ENCODE peak calls at places on chromosomes 7 and 10, in nine cellular contexts. L, N, S, X, H, T, R, I and V are unnamed samples.

GRCh38 chr10:50312464-50313437 is 61.4 kb upstream of the ASAH2 start:
- DNase-seq in L (no peak), N (no peak), S (no peak), X (no peak), H (no peak), T (no peak), R (no peak), I (no peak), V (no peak)

GRCh38 chr10:132929953-132930640 is 12.3 kb downstream of the CFAP46 start:
- DNase-seq in L (peak), N (no peak), S (no peak), X (no peak), H (no peak), T (no peak), R (no peak), I (peak), V (no peak)

GRCh38 chr7:44966731-44967538 is 11.9 kb downstream of the MYO1G start:
- DNase-seq in L (no peak), N (no peak), S (no peak), X (no peak), H (no peak), T (no peak), R (no peak), I (peak), V (no peak)

GRCh38 chr7:67823345-67823744 is 826.7 kb downstream of the TYW1 start:
- DNase-seq in L (no peak), N (no peak), S (no peak), X (no peak), H (no peak), T (no peak), R (no peak), I (no peak), V (no peak)

GRCh38 chr7:70406419-70407189 is 725.3 kb upstream of the GALNT17 start:
- DNase-seq in L (no peak), N (no peak), S (no peak), X (no peak), H (no peak), T (no peak), R (no peak), I (no peak), V (no peak)

GRCh38 chr10:123351715-123352114 is 197.5 kb downstream of the BUB3 start:
- DNase-seq in L (no peak), N (no peak), S (no peak), X (no peak), H (no peak), T (no peak), R (no peak), I (no peak), V (no peak)

GRCh38 chr7:13282377-13282980 is 595.0 kb downstream of the ARL4A start:
- DNase-seq in L (no peak), N (no peak), S (no peak), X (no peak), H (no peak), T (no peak), R (no peak), I (no peak), V (no peak)

GRCh38 chr7:12623885-12624498 is 53.5 kb downstream of the SCIN start:
- DNase-seq in L (no peak), N (no peak), S (no peak), X (no peak), H (no peak), T (no peak), R (no peak), I (no peak), V (no peak)

GRCh38 chr7:157507987-157508386 is 171.2 kb downstream of the DNAJB6 start:
- DNase-seq in L (no peak), N (no peak), S (no peak), X (no peak), H (no peak), T (no peak), R (no peak), I (no peak), V (no peak)

GRCh38 chr7:32042900-32043299 is 27.3 kb downstream of the PDE1C start:
- DNase-seq in L (no peak), N (no peak), S (no peak), X (no peak), H (no peak), T (no peak), R (no peak), I (no peak), V (no peak)

GRCh38 chr10:30111340-30111980 is 52.1 kb upstream of the JCAD start:
- DNase-seq in L (no peak), N (no peak), S (no peak), X (no peak), H (no peak), T (no peak), R (no peak), I (no peak), V (peak)

GRCh38 chr7:23396222-23396621 is 74.1 kb downstream of the IGF2BP3 start:
- DNase-seq in L (no peak), N (no peak), S (no peak), X (no peak), H (no peak), T (no peak), R (no peak), I (no peak), V (no peak)

GRCh38 chr10:62640386-62640785 is 164.1 kb upstream of the ADO start:
- DNase-seq in L (no peak), N (no peak), S (no peak), X (no peak), H (no peak), T (no peak), R (no peak), I (no peak), V (peak)

GRCh38 chr7:131895541-131896173 is 339.2 kb upstream of the PODXL start:
- DNase-seq in L (no peak), N (no peak), S (no peak), X (no peak), H (no peak), T (no peak), R (no peak), I (no peak), V (peak)

GRCh38 chr10:124656113-124656490 is 88.1 kb downstream of the FAM53B start:
- DNase-seq in L (no peak), N (no peak), S (no peak), X (no peak), H (no peak), T (no peak), R (no peak), I (no peak), V (no peak)

GRCh38 chr7:45644237-45644636 is 70.1 kb downstream of the ADCY1 start:
- DNase-seq in L (no peak), N (peak), S (no peak), X (no peak), H (no peak), T (peak), R (no peak), I (no peak), V (no peak)

GRCh38 chr7:129014501-129015101 is 40.3 kb downstream of the TNPO3 start:
- DNase-seq in L (peak), N (no peak), S (no peak), X (no peak), H (no peak), T (no peak), R (no peak), I (no peak), V (no peak)

GRCh38 chr10:73873163-73873842 is 1.1 kb downstream of the CAMK2G start:
- DNase-seq in L (no peak), N (no peak), S (no peak), X (no peak), H (no peak), T (no peak), R (no peak), I (no peak), V (no peak)

GRCh38 chr10:44195120-44196007 is 189.5 kb downstream of the CXCL12 start:
- DNase-seq in L (no peak), N (no peak), S (no peak), X (peak), H (peak), T (no peak), R (peak), I (no peak), V (peak)

DNA sequence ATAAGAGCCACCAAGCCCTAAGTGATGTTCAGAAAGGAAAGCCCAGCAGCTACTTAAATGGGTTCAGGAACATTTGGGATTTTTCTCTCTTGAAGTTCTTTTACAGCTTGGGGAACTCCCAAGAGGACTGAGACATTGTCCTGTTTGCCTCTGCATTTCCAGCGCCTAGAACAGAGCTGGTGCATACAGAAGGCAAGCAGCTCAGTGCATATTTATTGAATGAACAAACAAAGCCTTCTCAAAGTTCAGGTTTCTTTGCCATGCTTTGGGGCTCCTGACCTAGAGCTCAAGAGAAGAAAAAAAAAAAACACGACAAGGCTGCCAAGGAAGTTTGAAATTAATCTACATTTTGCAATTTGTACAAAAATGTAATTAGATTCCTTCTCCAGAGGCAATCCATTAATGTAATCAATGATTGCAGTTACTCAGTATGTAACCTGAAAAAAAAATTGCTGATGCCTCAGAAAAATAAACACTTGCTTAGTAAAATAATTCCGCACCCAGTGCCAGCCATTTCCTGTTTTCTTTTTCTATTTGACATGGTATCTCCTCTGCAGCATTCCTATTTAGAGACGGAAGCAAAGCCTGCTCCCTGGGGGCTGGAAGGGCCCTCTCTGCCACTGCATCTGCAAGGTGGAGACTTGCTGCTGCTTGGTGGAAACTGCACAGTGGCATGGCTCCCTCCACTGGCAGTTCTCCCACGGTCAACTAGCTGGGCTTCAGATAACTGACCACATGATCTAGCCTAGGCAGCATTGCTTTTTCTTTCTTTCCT is 157.3 kb downstream of the TMEM178B start:
- DNase-seq in L (no peak), N (no peak), S (peak), X (no peak), H (no peak), T (no peak), R (peak), I (no peak), V (no peak)
- TF ChIP-seq CTCF in L (no peak), N (no peak), S (peak), X (no peak), H (peak), T (peak), R (peak), I (peak), V (no peak)

DNA sequence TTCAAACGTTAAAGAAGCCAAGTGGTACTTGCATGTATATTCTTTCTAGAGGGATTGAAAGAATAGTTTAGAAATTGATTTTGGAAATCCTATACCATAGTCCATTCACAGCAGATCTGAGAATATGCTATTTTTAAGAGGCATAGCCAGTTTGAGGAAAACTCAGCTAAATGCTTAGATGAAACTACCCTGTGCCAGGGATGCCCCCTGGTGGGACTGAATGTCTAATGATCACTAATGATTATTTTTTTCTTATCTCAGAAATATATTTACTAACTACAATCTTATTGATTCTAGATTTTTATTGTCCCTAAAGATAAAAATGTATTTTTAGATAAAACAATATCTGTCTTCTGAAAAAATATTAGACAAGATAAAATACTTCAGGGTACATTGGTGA is 844.9 kb upstream of the PHF14 start:
- DNase-seq in L (no peak), N (no peak), S (peak), X (no peak), H (no peak), T (no peak), R (no peak), I (no peak), V (no peak)
- TF ChIP-seq CTCF in L (no peak), N (no peak), S (peak), X (no peak), H (no peak), T (peak), R (peak), I (peak), V (peak)

GRCh38 chr10:88991161-88991899 is 732 bp downstream of the FAS start:
- DNase-seq in L (peak), N (peak), S (peak), X (peak), H (peak), T (peak), R (peak), I (peak), V (no peak)
- TF ChIP-seq CTCF in L (no peak), N (no peak), S (no peak), X (no peak), H (no peak), T (no peak), R (peak), I (no peak), V (no peak)

DNA sequence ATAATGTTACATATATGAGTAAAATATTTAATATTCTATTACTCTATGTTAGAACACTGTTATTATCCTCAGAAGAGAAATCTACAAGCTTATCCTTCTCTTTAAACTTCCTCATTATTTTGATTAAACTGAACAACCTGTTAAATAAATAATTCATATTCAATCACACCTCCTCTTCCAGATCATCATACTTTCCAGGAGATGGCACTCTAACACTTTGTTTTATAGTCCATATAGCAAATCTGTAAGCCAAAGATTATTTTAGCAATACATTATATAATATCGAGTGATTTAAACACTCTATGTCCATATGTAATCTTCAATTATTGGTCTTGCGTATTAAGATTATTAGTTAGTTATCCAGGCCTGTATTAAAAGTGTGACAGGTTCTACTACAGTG is 694.1 kb downstream of the ANKRD7 start:
- DNase-seq in L (no peak), N (no peak), S (no peak), X (no peak), H (no peak), T (no peak), R (no peak), I (no peak), V (no peak)
- TF ChIP-seq CTCF in L (no peak), N (no peak), S (no peak), X (peak), H (no peak), T (peak), R (no peak), I (peak), V (no peak)

GRCh38 chr10:66277481-66277880 is 648.4 kb upstream of the LRRTM3 start:
- DNase-seq in L (no peak), N (no peak), S (no peak), X (no peak), H (no peak), T (no peak), R (no peak), I (no peak), V (no peak)
- TF ChIP-seq CTCF in L (no peak), N (no peak), S (peak), X (no peak), H (no peak), T (peak), R (no peak), I (no peak), V (no peak)